ENCODE peak calls at places on chromosomes 4 and X, in ten cellular contexts. Q is B cell, X is transverse colon, J is nephron progenitor cell, R is NB4, C is A673, U is tibial nerve, Z is cardiac fibroblast, I is psoas muscle, A is type B pancreatic cell. E is an unnamed sample.

GRCh38 chr4:83267121-83267834 is 17.3 kb downstream of the COQ2 start:
- DNase-seq in X (no peak), A (no peak), I (peak; percentile 29), Q (no peak), Z (peak; percentile 90), R (peak; percentile 54), J (no peak), U (peak; percentile 43), C (no peak), E (no peak)

GRCh38 chr4:105725623-105726022 is 17.0 kb downstream of the GSTCD start:
- DNase-seq in X (no peak), U (no peak), I (no peak), Q (no peak), Z (no peak), J (no peak), C (no peak), A (no peak), R (no peak), E (no peak)

GRCh38 chrX:23503835-23504539 is 163.3 kb upstream of the PRDX4 start:
- DNase-seq in U (peak; percentile 60), R (no peak), J (no peak), I (peak; percentile 60), X (peak; percentile 59), C (no peak), A (no peak), Q (no peak), Z (peak; percentile 89), E (peak; percentile 78)

GRCh38 chr4:25310066-25310824 is 2.3 kb upstream of the ZCCHC4 start:
- DNase-seq in A (no peak), U (no peak), Q (no peak), J (no peak), X (no peak), C (no peak), R (peak; percentile 79), I (no peak), Z (no peak), E (no peak)

GRCh38 chr4:108881190-108881589 is 118.3 kb upstream of the ETNPPL start:
- DNase-seq in J (no peak), Q (no peak), C (peak; percentile 93), R (no peak), U (no peak), Z (peak; percentile 76), X (no peak), I (no peak), A (no peak), E (peak; percentile 55)

GRCh38 chrX:80808854-80809493 is 703 bp downstream of the BRWD3 start:
- DNase-seq in X (peak; percentile 28), J (peak; percentile 10), Z (peak; percentile 19), Q (peak; percentile 41), A (no peak), R (peak; percentile 33), I (no peak), C (no peak), U (peak; percentile 5), E (no peak)

GRCh38 chrX:16511776-16512400 is 138.1 kb upstream of the S100G start:
- DNase-seq in Z (peak; percentile 29), C (no peak), R (no peak), Q (no peak), A (no peak), I (no peak), J (no peak), X (no peak), U (no peak), E (peak; percentile 4)

GRCh38 chr4:177239878-177240277 is 69.8 kb upstream of the NEIL3 start:
- DNase-seq in J (no peak), R (no peak), X (no peak), I (no peak), C (no peak), Q (no peak), U (no peak), A (no peak), Z (peak; percentile 18), E (no peak)

GRCh38 chrX:30875957-30876356 is 13.1 kb downstream of the TAB3 start:
- DNase-seq in U (no peak), R (no peak), J (no peak), I (no peak), A (no peak), Q (no peak), C (peak; percentile 2), X (no peak), Z (peak; percentile 92), E (peak; percentile 18)

GRCh38 chrX:101803451-101803850 is 128.4 kb downstream of the ZMAT1 start:
- DNase-seq in X (no peak), I (no peak), J (no peak), Q (no peak), A (no peak), C (peak; percentile 7), R (no peak), Z (peak; percentile 26), U (peak; percentile 18), E (no peak)

GRCh38 chrX:55754861-55755294 is 37.3 kb downstream of the RRAGB start:
- DNase-seq in U (no peak), R (no peak), Q (no peak), X (no peak), I (no peak), Z (no peak), J (no peak), A (no peak), C (no peak), E (no peak)

GRCh38 chr4:94621491-94622080 is 136.2 kb upstream of the BMPR1B start:
- DNase-seq in A (no peak), U (peak; percentile 48), X (no peak), I (no peak), R (peak; percentile 44), Q (no peak), C (peak; percentile 34), J (peak; percentile 36), Z (peak; percentile 73), E (no peak)

GRCh38 chr4:89995006-89995405 is 100.4 kb downstream of the MMRN1 start:
- DNase-seq in J (no peak), R (no peak), Q (no peak), X (no peak), I (no peak), C (no peak), Z (no peak), A (no peak), U (no peak), E (peak; percentile 19)

GRCh38 chr4:89995824-89996223 is 101.2 kb downstream of the MMRN1 start:
- DNase-seq in J (no peak), U (no peak), I (no peak), A (no peak), R (no peak), C (no peak), X (no peak), Z (no peak), Q (no peak), E (no peak)

GRCh38 chr4:89997171-89997704 is 102.6 kb downstream of the MMRN1 start:
- DNase-seq in Q (no peak), X (no peak), U (no peak), C (no peak), Z (no peak), R (no peak), J (no peak), I (no peak), A (no peak), E (no peak)

GRCh38 chr4:90000995-90001394 is 106.3 kb downstream of the MMRN1 start:
- DNase-seq in C (no peak), A (no peak), Z (no peak), I (no peak), U (no peak), R (no peak), Q (no peak), X (no peak), J (no peak), E (no peak)

DNA sequence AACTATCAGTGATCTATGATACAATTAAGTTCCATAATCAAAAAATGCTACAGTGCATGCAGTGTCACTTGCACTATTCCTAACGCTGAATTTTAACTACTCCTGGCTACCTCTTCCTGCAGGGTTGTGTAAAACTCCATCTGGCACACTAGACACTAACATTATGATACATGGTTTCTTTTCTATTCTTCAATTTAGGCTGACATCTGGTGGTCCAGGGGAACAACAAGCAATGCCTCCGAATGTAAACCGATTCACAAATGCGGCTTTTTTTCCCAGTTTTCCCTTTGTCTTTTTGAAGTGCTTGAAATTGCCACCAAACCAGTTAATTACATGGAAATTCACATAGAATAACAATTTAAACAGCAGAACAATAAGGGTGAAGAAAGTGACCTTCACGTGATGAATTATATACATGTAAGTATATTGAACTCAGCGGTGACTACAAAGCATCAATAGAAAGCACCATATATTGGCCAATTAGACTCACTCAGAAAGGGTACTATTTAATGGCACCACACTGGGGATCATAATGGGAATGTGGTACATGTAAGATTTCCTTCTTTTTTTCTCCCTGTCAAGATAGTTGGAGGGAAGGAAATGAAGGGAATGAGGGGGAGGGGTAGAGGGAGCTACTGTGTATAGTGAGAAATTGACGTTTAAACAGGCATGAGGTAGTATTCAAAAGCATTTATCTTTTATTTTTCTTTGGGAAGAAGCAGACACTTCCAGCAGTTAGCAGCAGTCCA is 103.9 kb downstream of the MMRN1 start:
- DNase-seq in X (no peak), J (no peak), U (no peak), A (no peak), I (no peak), C (no peak), Z (no peak), R (no peak), Q (no peak), E (no peak)
- TF ChIP-seq CTCF in X (no peak), J (no peak), U (no peak), A (no peak), I (no peak), C (no peak), Z (no peak), R (no peak), Q (no peak), E (no peak)

DNA sequence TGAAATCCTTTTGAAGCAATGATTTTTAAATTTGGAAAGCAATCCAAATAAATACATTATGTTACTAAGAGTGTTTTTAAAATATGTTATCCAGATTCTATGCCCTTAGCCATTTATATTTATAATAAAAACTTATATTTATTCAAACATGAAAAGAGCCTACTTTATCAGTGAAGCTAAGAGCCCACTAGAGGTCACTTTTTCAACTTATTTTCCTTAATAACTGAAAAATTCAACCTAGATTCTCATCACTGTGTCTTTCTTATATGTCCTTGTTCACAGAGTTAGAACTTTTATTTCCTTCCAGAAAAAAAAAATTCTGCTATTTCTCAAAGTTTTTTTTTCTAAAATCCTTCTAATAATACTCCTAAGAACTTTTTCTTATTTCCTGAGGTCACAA is 23.9 kb downstream of the PRDM8 start:
- DNase-seq in X (no peak), C (no peak), Z (peak; percentile 70), U (no peak), J (no peak), I (no peak), Q (no peak), R (peak; percentile 37), A (no peak), E (no peak)
- TF ChIP-seq CTCF in X (no peak), C (no peak), Z (peak; percentile 52), U (peak; percentile 11), J (peak; percentile 33), I (no peak), Q (peak; percentile 33), R (no peak), A (peak; percentile 70), E (peak; percentile 45)

GRCh38 chr4:6910340-6910959 is 824 bp downstream of the TBC1D14 start:
- DNase-seq in A (no peak), J (peak; percentile 35), Q (no peak), Z (no peak), R (peak; percentile 56), C (peak; percentile 53), X (peak; percentile 37), U (no peak), I (no peak), E (no peak)
- TF ChIP-seq CTCF in A (peak; percentile 62), J (peak; percentile 16), Q (no peak), Z (no peak), R (peak; percentile 22), C (peak; percentile 28), X (peak; percentile 19), U (no peak), I (no peak), E (peak; percentile 41)

GRCh38 chr4:15238720-15239119 is 189.1 kb upstream of the C1QTNF7 start:
- DNase-seq in R (peak; percentile 69), U (no peak), Z (peak; percentile 75), J (peak; percentile 39), I (no peak), Q (no peak), C (peak; percentile 69), X (no peak), A (no peak), E (no peak)
- TF ChIP-seq CTCF in R (peak; percentile 77), U (peak; percentile 34), Z (peak; percentile 64), J (peak; percentile 70), I (peak; percentile 39), Q (peak; percentile 45), C (peak; percentile 82), X (peak; percentile 46), A (peak; percentile 77), E (peak; percentile 76)